ENCODE peak calls at places on chromosomes 6 and 20, in five cellular contexts. D, V, O, X and N are unnamed samples.

GRCh38 chr6:156045416-156045815 is 589.8 kb upstream of the NOX3 start:
- DNase-seq in V (no peak), D (no peak), O (no peak), X (no peak), N (no peak)

GRCh38 chr6:136549359-136550044 is 720 bp downstream of the MAP7 start:
- DNase-seq in D (no peak), X (no peak), V (peak; percentile 48), O (peak; percentile 36), N (peak; percentile 49)

GRCh38 chr6:143427109-143427817 is 23.2 kb downstream of the ADAT2 start:
- DNase-seq in V (peak; percentile 28), D (no peak), O (peak; percentile 83), X (no peak), N (peak; percentile 65)

GRCh38 chr6:80357674-80358073 is 251.2 kb downstream of the BCKDHB start:
- DNase-seq in D (no peak), V (no peak), O (no peak), X (no peak), N (no peak)

GRCh38 chr6:168029459-168030217 is 32.2 kb downstream of the KIF25 start:
- DNase-seq in X (no peak), V (peak; percentile 10), D (no peak), O (no peak), N (peak; percentile 29)

GRCh38 chr20:9177278-9177677 is 108.4 kb downstream of the PLCB4 start:
- DNase-seq in X (no peak), V (no peak), D (no peak), O (peak; percentile 18), N (no peak)

GRCh38 chr20:24701668-24702067 is 232.2 kb downstream of the SYNDIG1 start:
- DNase-seq in V (no peak), D (no peak), X (no peak), O (no peak), N (no peak)

GRCh38 chr20:16806061-16806460 is 57.9 kb downstream of the OTOR start:
- DNase-seq in X (no peak), D (no peak), V (no peak), O (no peak), N (no peak)

GRCh38 chr20:58699246-58700107 is 6.9 kb downstream of the NPEPL1 start:
- DNase-seq in X (no peak), D (no peak), O (no peak), V (no peak), N (peak; percentile 33)

GRCh38 chr6:89353118-89353556 is 615 bp upstream of the UBE2J1 start:
- DNase-seq in X (no peak), D (no peak), V (no peak), O (no peak), N (no peak)

GRCh38 chr6:16731503-16732018 is 29.7 kb downstream of the ATXN1 start:
- DNase-seq in V (no peak), X (no peak), O (peak; percentile 25), D (no peak), N (no peak)